ENCODE peak calls at places on chromosomes 13 and 19, in seven cellular contexts. One of them, this sample, is unnamed.

GRCh38 chr13:100836696-100837095 is 162.1 kb upstream of the TMTC4 start:
- DNase-seq in stomach: no peak
- DNase-seq in CD4-positive, CD25-positive, alpha-beta regulatory T cell: no peak
- DNase-seq in brain microvascular endothelial cell: peak; percentile 84
- DNase-seq in lower lobe of right lung: no peak
- DNase-seq in CD8-positive, alpha-beta T cell: no peak
- DNase-seq in mesenchymal stem cell: no peak
- DNase-seq in this sample: no peak

GRCh38 chr13:19618925-19619324 is 14.5 kb upstream of the MPHOSPH8 start:
- DNase-seq in stomach: no peak
- DNase-seq in CD4-positive, CD25-positive, alpha-beta regulatory T cell: no peak
- DNase-seq in brain microvascular endothelial cell: peak; percentile 39
- DNase-seq in lower lobe of right lung: no peak
- DNase-seq in CD8-positive, alpha-beta T cell: no peak
- DNase-seq in mesenchymal stem cell: peak; percentile 36
- DNase-seq in this sample: no peak

GRCh38 chr13:44274838-44275237 is 98.8 kb upstream of the SERP2 start:
- DNase-seq in stomach: no peak
- DNase-seq in CD4-positive, CD25-positive, alpha-beta regulatory T cell: no peak
- DNase-seq in brain microvascular endothelial cell: no peak
- DNase-seq in lower lobe of right lung: no peak
- DNase-seq in CD8-positive, alpha-beta T cell: peak; percentile 18
- DNase-seq in mesenchymal stem cell: no peak
- DNase-seq in this sample: no peak

GRCh38 chr13:45474584-45475454 is 10.1 kb downstream of the COG3 start:
- DNase-seq in stomach: no peak
- DNase-seq in CD4-positive, CD25-positive, alpha-beta regulatory T cell: no peak
- DNase-seq in brain microvascular endothelial cell: no peak
- DNase-seq in lower lobe of right lung: no peak
- DNase-seq in CD8-positive, alpha-beta T cell: no peak
- DNase-seq in mesenchymal stem cell: no peak
- DNase-seq in this sample: no peak

GRCh38 chr19:38389101-38389925 is 816 bp downstream of the SPRED3 start:
- DNase-seq in stomach: no peak
- DNase-seq in CD4-positive, CD25-positive, alpha-beta regulatory T cell: no peak
- DNase-seq in brain microvascular endothelial cell: peak; percentile 72
- DNase-seq in lower lobe of right lung: no peak
- DNase-seq in CD8-positive, alpha-beta T cell: no peak
- DNase-seq in mesenchymal stem cell: peak; percentile 87
- DNase-seq in this sample: no peak

GRCh38 chr13:35789335-35790166 is 313.1 kb upstream of the MAB21L1 start:
- DNase-seq in stomach: no peak
- DNase-seq in CD4-positive, CD25-positive, alpha-beta regulatory T cell: no peak
- DNase-seq in brain microvascular endothelial cell: peak; percentile 11
- DNase-seq in lower lobe of right lung: no peak
- DNase-seq in CD8-positive, alpha-beta T cell: no peak
- DNase-seq in mesenchymal stem cell: peak; percentile 18
- DNase-seq in this sample: no peak

GRCh38 chr13:44306401-44307192 is 67.0 kb upstream of the SERP2 start:
- DNase-seq in stomach: peak; percentile 77
- DNase-seq in CD4-positive, CD25-positive, alpha-beta regulatory T cell: no peak
- DNase-seq in brain microvascular endothelial cell: peak; percentile 97
- DNase-seq in lower lobe of right lung: no peak
- DNase-seq in CD8-positive, alpha-beta T cell: no peak
- DNase-seq in mesenchymal stem cell: peak; percentile 94
- DNase-seq in this sample: no peak

GRCh38 chr19:38908854-38909253 is 3.1 kb downstream of the CCER2 start:
- DNase-seq in stomach: no peak
- DNase-seq in CD4-positive, CD25-positive, alpha-beta regulatory T cell: no peak
- DNase-seq in brain microvascular endothelial cell: no peak
- DNase-seq in lower lobe of right lung: no peak
- DNase-seq in CD8-positive, alpha-beta T cell: no peak
- DNase-seq in mesenchymal stem cell: no peak
- DNase-seq in this sample: no peak

GRCh38 chr19:31316201-31316951 is 32.9 kb downstream of the TSHZ3 start:
- DNase-seq in stomach: no peak
- DNase-seq in CD4-positive, CD25-positive, alpha-beta regulatory T cell: no peak
- DNase-seq in brain microvascular endothelial cell: no peak
- DNase-seq in lower lobe of right lung: no peak
- DNase-seq in CD8-positive, alpha-beta T cell: no peak
- DNase-seq in mesenchymal stem cell: peak; percentile 91
- DNase-seq in this sample: no peak

GRCh38 chr19:33447336-33448158 is 74.0 kb downstream of the CEBPG start:
- DNase-seq in stomach: no peak
- DNase-seq in CD4-positive, CD25-positive, alpha-beta regulatory T cell: no peak
- DNase-seq in brain microvascular endothelial cell: no peak
- DNase-seq in lower lobe of right lung: peak; percentile 32
- DNase-seq in CD8-positive, alpha-beta T cell: no peak
- DNase-seq in mesenchymal stem cell: no peak
- DNase-seq in this sample: no peak

GRCh38 chr13:21058361-21058760 is 3.0 kb downstream of the LATS2 start:
- DNase-seq in stomach: no peak
- DNase-seq in CD4-positive, CD25-positive, alpha-beta regulatory T cell: no peak
- DNase-seq in brain microvascular endothelial cell: no peak
- DNase-seq in lower lobe of right lung: no peak
- DNase-seq in CD8-positive, alpha-beta T cell: no peak
- DNase-seq in mesenchymal stem cell: no peak
- DNase-seq in this sample: no peak

GRCh38 chr13:110211046-110211445 is 95.9 kb downstream of the COL4A1 start:
- DNase-seq in stomach: no peak
- DNase-seq in CD4-positive, CD25-positive, alpha-beta regulatory T cell: no peak
- DNase-seq in brain microvascular endothelial cell: no peak
- DNase-seq in lower lobe of right lung: no peak
- DNase-seq in CD8-positive, alpha-beta T cell: no peak
- DNase-seq in mesenchymal stem cell: no peak
- DNase-seq in this sample: no peak

GRCh38 chr19:49196527-49197240 is 39.1 kb downstream of the TRPM4 start:
- DNase-seq in stomach: no peak
- DNase-seq in CD4-positive, CD25-positive, alpha-beta regulatory T cell: no peak
- DNase-seq in brain microvascular endothelial cell: no peak
- DNase-seq in lower lobe of right lung: peak; percentile 39
- DNase-seq in CD8-positive, alpha-beta T cell: no peak
- DNase-seq in mesenchymal stem cell: no peak
- DNase-seq in this sample: no peak

GRCh38 chr19:45069056-45069455 is 7.2 kb downstream of the ZNF296 start:
- DNase-seq in stomach: peak; percentile 82
- DNase-seq in CD4-positive, CD25-positive, alpha-beta regulatory T cell: no peak
- DNase-seq in brain microvascular endothelial cell: no peak
- DNase-seq in lower lobe of right lung: no peak
- DNase-seq in CD8-positive, alpha-beta T cell: no peak
- DNase-seq in mesenchymal stem cell: peak; percentile 17
- DNase-seq in this sample: no peak

GRCh38 chr19:45071545-45071938 is 4.7 kb downstream of the ZNF296 start:
- DNase-seq in stomach: no peak
- DNase-seq in CD4-positive, CD25-positive, alpha-beta regulatory T cell: no peak
- DNase-seq in brain microvascular endothelial cell: no peak
- DNase-seq in lower lobe of right lung: no peak
- DNase-seq in CD8-positive, alpha-beta T cell: no peak
- DNase-seq in mesenchymal stem cell: no peak
- DNase-seq in this sample: no peak

GRCh38 chr19:45070861-45071544 is 5.3 kb downstream of the ZNF296 start:
- DNase-seq in stomach: peak; percentile 83
- DNase-seq in CD4-positive, CD25-positive, alpha-beta regulatory T cell: no peak
- DNase-seq in brain microvascular endothelial cell: no peak
- DNase-seq in lower lobe of right lung: no peak
- DNase-seq in CD8-positive, alpha-beta T cell: no peak
- DNase-seq in mesenchymal stem cell: no peak
- DNase-seq in this sample: no peak

GRCh38 chr19:45071969-45072790 is 4.1 kb downstream of the ZNF296 start:
- DNase-seq in stomach: peak; percentile 78
- DNase-seq in CD4-positive, CD25-positive, alpha-beta regulatory T cell: no peak
- DNase-seq in brain microvascular endothelial cell: no peak
- DNase-seq in lower lobe of right lung: no peak
- DNase-seq in CD8-positive, alpha-beta T cell: no peak
- DNase-seq in mesenchymal stem cell: no peak
- DNase-seq in this sample: no peak

DNA sequence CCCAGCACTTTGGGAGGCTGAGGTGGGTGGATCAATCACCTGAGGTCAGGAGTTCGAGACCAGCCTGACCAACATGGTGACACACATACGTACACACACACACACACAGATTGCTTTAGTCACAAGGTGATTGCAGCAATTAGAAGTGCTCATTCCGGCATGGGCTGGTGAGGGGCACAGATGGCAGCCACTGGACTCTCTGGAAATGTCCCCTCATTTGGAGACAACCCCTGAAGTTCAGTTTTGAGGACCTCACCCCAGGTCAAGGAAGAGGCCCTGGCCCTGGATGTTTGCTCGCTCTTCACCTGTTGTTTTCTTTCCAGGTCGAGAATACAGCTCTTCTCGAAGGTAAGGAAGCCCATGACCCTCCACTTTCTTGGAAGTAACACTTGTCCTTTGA is 6.1 kb downstream of the ZNF296 start:
- DNase-seq in stomach: no peak
- DNase-seq in CD4-positive, CD25-positive, alpha-beta regulatory T cell: no peak
- DNase-seq in brain microvascular endothelial cell: no peak
- DNase-seq in lower lobe of right lung: no peak
- DNase-seq in CD8-positive, alpha-beta T cell: no peak
- DNase-seq in mesenchymal stem cell: no peak
- DNase-seq in this sample: no peak
- H3K27ac ChIP-seq in stomach: peak overlapping the region; percentile 16
- H3K27ac ChIP-seq in CD4-positive, CD25-positive, alpha-beta regulatory T cell: no peak overlapping the region
- H3K27ac ChIP-seq in brain microvascular endothelial cell: no peak overlapping the region
- H3K27ac ChIP-seq in lower lobe of right lung: no peak overlapping the region
- H3K27ac ChIP-seq in CD8-positive, alpha-beta T cell: no peak overlapping the region
- H3K27ac ChIP-seq in mesenchymal stem cell: no peak overlapping the region
- H3K27ac ChIP-seq in this sample: peak overlapping the region; percentile 95

DNA sequence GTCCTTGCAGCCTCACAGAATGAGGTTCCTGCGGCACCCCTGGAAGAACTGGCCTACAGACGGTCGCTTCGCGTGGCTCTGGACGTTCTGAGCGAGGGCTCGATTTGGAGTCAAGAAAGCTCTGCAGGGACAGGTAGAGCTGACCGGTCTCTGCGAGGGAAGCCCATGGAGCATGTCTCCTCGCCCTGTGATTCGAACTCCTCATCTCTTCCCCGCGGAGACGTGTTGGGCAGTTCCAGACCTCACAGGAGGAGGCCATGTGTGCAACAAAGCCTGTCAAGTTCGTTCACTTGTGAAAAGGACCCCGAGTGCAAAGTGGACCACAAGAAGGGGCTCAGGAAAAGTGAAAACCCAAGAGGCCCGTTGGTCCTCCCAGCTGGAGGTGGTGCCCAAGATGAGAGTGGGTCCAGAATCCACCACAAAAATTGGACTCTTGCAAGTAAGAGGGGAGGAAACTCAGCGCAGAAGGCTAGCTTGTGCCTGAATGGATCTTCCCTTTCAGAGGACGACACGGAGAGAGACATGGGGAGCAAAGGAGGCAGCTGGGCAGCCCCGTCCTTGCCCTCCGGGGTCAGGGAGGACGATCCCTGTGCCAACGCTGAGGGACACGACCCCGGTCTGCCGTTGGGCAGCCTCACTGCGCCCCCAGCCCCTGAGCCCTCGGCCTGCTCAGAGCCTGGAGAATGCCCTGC is 23.4 kb upstream of the NDUFS7 start:
- DNase-seq in stomach: no peak
- DNase-seq in CD4-positive, CD25-positive, alpha-beta regulatory T cell: no peak
- DNase-seq in brain microvascular endothelial cell: no peak
- DNase-seq in lower lobe of right lung: no peak
- DNase-seq in CD8-positive, alpha-beta T cell: no peak
- DNase-seq in mesenchymal stem cell: no peak
- DNase-seq in this sample: no peak
- H3K36me3 ChIP-seq in stomach: peaks cover 13% of the 10 kb centered on the region
- H3K36me3 ChIP-seq in CD4-positive, CD25-positive, alpha-beta regulatory T cell: peaks cover 29% of the 10 kb centered on the region
- H3K36me3 ChIP-seq in brain microvascular endothelial cell: peaks cover 31% of the 10 kb centered on the region
- H3K36me3 ChIP-seq in lower lobe of right lung: peaks cover 74% of the 10 kb centered on the region
- H3K36me3 ChIP-seq in CD8-positive, alpha-beta T cell: peaks cover 20% of the 10 kb centered on the region
- H3K36me3 ChIP-seq in mesenchymal stem cell: peaks cover 70% of the 10 kb centered on the region
- H3K36me3 ChIP-seq in this sample: peaks cover 5% of the 10 kb centered on the region

DNA sequence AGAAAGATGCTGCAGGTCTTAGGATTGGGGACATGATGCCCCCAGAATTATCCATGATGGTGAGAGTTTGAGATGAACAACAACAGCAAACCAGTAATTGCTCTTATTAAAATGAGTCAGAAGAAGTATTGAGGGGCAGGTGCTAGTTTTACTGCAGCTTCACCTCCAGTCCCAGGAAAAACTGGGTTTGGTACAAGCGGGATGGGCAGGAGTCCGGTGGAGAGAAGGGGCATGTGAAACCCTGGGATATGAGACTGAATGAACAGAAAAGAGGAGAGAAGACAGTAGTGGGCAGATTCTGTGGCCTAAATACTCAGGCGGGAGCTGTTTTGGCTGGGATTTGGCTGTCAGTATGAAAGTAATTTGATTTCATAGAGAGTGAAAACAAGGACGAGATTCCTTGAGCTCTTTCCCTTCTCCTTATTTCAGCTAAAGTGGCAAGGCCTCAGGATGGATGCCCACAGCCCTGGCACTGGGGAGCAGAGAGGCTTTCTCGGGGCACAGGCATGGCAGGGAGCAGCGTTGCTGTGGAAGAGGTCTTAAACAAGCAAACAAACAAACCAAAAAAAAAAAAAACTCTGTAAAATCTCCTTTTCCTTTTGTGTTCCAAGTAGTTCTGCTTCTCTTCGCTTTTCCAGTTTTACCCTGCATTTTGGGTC is 30.7 kb downstream of the NFIX start:
- DNase-seq in stomach: no peak
- DNase-seq in CD4-positive, CD25-positive, alpha-beta regulatory T cell: no peak
- DNase-seq in brain microvascular endothelial cell: no peak
- DNase-seq in lower lobe of right lung: no peak
- DNase-seq in CD8-positive, alpha-beta T cell: no peak
- DNase-seq in mesenchymal stem cell: no peak
- DNase-seq in this sample: no peak
- H3K27ac ChIP-seq in stomach: peak overlapping the region; percentile 91
- H3K27ac ChIP-seq in CD4-positive, CD25-positive, alpha-beta regulatory T cell: no peak overlapping the region
- H3K27ac ChIP-seq in brain microvascular endothelial cell: no peak overlapping the region
- H3K27ac ChIP-seq in lower lobe of right lung: peak overlapping the region; percentile 87
- H3K27ac ChIP-seq in CD8-positive, alpha-beta T cell: no peak overlapping the region
- H3K27ac ChIP-seq in mesenchymal stem cell: no peak overlapping the region
- H3K27ac ChIP-seq in this sample: peak overlapping the region; percentile 91

GRCh38 chr13:51451134-51451466 is 1.7 kb downstream of the INTS6 start:
- DNase-seq in stomach: no peak
- DNase-seq in CD4-positive, CD25-positive, alpha-beta regulatory T cell: no peak
- DNase-seq in brain microvascular endothelial cell: no peak
- DNase-seq in lower lobe of right lung: no peak
- DNase-seq in CD8-positive, alpha-beta T cell: no peak
- DNase-seq in mesenchymal stem cell: no peak
- DNase-seq in this sample: no peak
- H3K36me3 ChIP-seq in stomach: peaks cover 8% of the 10 kb centered on the region
- H3K36me3 ChIP-seq in CD4-positive, CD25-positive, alpha-beta regulatory T cell: peaks cover 20% of the 10 kb centered on the region
- H3K36me3 ChIP-seq in brain microvascular endothelial cell: peaks cover 14% of the 10 kb centered on the region
- H3K36me3 ChIP-seq in lower lobe of right lung: peaks cover 32% of the 10 kb centered on the region
- H3K36me3 ChIP-seq in CD8-positive, alpha-beta T cell: peaks cover 8% of the 10 kb centered on the region
- H3K36me3 ChIP-seq in mesenchymal stem cell: peaks cover 47% of the 10 kb centered on the region
- H3K36me3 ChIP-seq in this sample: peaks cover 5% of the 10 kb centered on the region

This sample was measured in esophagus squamous epithelium.